ENCODE peak calls at places on chromosome 19, in seven cellular contexts. P, O, E, Z, J, G and K are unnamed samples.
A peak's percentile ranks its signal among the peaks of the same experiment; 100 is the strongest.

GRCh38 chr19:29040951-29041350 is 172.0 kb downstream of the UQCRFS1 start:
- DNase-seq in Z (no peak), J (no peak), O (no peak), E (no peak), G (no peak), P (no peak), K (no peak)

GRCh38 chr19:47778089-47778953 is at the start of gene SELENOW:
- DNase-seq in P (no peak), O (peak; percentile 82), E (peak; percentile 64), J (peak; percentile 75), G (peak; percentile 80), Z (no peak), K (peak; percentile 93)

GRCh38 chr19:277581-278165 is 13.5 kb downstream of the PLPP2 start:
- DNase-seq in E (no peak), J (peak; percentile 50), P (no peak), G (no peak), Z (no peak), O (no peak), K (peak; percentile 28)

GRCh38 chr19:47539747-47540311 is 25.0 kb upstream of the NAPA start:
- DNase-seq in Z (no peak), E (no peak), G (no peak), J (no peak), P (no peak), O (no peak), K (no peak)

GRCh38 chr19:14472202-14472961 is 2.8 kb downstream of the PTGER1 start:
- DNase-seq in E (no peak), O (peak; percentile 68), P (no peak), G (peak; percentile 75), Z (no peak), J (peak; percentile 78), K (peak; percentile 95)

GRCh38 chr19:43470288-43470687 is 4.9 kb upstream of the LYPD3 start:
- DNase-seq in O (no peak), G (no peak), E (no peak), P (no peak), J (peak; percentile 70), Z (no peak), K (no peak)

GRCh38 chr19:30811397-30812098 is 439.4 kb downstream of the ZNF536 start:
- DNase-seq in Z (no peak), P (no peak), E (no peak), O (no peak), J (no peak), G (no peak), K (no peak)

GRCh38 chr19:4730740-4731171 is 7.1 kb upstream of the DPP9 start:
- DNase-seq in E (no peak), O (no peak), J (peak; percentile 31), Z (no peak), P (no peak), G (no peak), K (no peak)

GRCh38 chr19:6952956-6953355 is 65.6 kb downstream of the ADGRE1 start:
- DNase-seq in E (no peak), P (no peak), O (no peak), Z (no peak), G (no peak), J (no peak), K (no peak)

GRCh38 chr19:38656171-38656981 is 8.9 kb downstream of the ACTN4 start:
- DNase-seq in E (no peak), Z (no peak), G (no peak), O (no peak), J (peak; percentile 79), P (no peak), K (no peak)

GRCh38 chr19:42850981-42851717 is 28.4 kb downstream of the PSG1 start:
- DNase-seq in Z (peak; percentile 78), P (no peak), O (peak; percentile 25), G (no peak), J (peak; percentile 98), E (peak; percentile 96), K (peak; percentile 82)

DNA sequence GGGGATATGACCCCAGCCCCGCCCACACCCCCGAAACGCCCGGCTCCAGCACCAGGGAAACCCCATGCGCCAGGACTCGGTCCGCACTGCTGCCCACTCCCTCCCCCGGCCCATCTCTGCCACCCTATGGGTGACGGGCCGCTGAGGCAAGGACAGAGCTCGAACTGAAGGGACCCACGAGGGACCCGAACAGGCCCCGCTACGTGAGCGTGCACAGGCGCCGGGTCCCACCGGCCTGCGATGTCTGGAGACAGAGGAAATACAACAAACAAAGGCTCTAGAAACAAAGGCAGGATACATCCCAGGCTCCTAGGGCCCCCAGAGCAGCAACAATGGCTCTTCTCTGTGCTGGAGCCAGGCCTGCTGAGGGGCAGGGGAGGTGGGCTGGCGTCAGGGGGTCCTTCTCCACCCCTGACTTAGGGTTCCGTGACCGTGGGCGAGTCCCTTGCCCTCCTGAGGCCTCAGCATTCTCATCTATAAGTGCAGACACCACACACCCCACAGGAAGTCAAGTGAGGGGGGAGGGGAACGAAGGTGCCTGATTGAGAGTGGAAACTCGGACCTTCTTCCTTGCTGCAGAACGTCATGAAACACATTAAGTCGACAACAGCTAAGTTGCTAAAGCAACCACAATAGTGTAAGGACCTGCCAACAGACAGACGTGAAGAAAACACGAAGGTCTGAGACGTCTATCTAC is 3.1 kb downstream of the ABHD17A start:
- DNase-seq in G (no peak), P (no peak), Z (no peak), O (no peak), E (no peak), J (no peak), K (no peak)
- H3K27ac ChIP-seq in G (no peak overlapping the region), P (peak overlapping the region; percentile 96), Z (peak overlapping the region; percentile 39), O (peak overlapping the region; percentile 90), E (no peak overlapping the region), J (no peak overlapping the region), K (no peak overlapping the region)

GRCh38 chr19:1630012-1630411 is 22.4 kb downstream of the TCF3 start:
- DNase-seq in P (no peak), G (no peak), E (no peak), O (no peak), J (no peak), Z (no peak), K (no peak)
- H3K27ac ChIP-seq in P (no peak overlapping the region), G (no peak overlapping the region), E (no peak overlapping the region), O (no peak overlapping the region), J (no peak overlapping the region), Z (no peak overlapping the region), K (no peak overlapping the region)

GRCh38 chr19:54608792-54609191 is 15.4 kb downstream of the LILRA1 start:
- DNase-seq in J (no peak), Z (no peak), P (no peak), E (no peak), G (no peak), O (no peak), K (no peak)
- H3K27ac ChIP-seq in J (no peak overlapping the region), Z (no peak overlapping the region), P (no peak overlapping the region), E (no peak overlapping the region), G (no peak overlapping the region), O (no peak overlapping the region), K (no peak overlapping the region)

GRCh38 chr19:33798701-33799111 is 2.0 kb downstream of the KCTD15 start:
- DNase-seq in E (no peak), O (no peak), P (no peak), Z (no peak), G (peak; percentile 30), J (no peak), K (no peak)

GRCh38 chr19:33801411-33801810 is 4.7 kb downstream of the KCTD15 start:
- DNase-seq in G (no peak), O (no peak), P (no peak), E (no peak), J (no peak), Z (no peak), K (no peak)

GRCh38 chr19:33799507-33799906 is 2.8 kb downstream of the KCTD15 start:
- DNase-seq in J (no peak), O (no peak), Z (no peak), P (no peak), G (no peak), E (no peak), K (no peak)

GRCh38 chr19:33802001-33802400 is 5.3 kb downstream of the KCTD15 start:
- DNase-seq in G (no peak), Z (no peak), E (no peak), J (no peak), O (no peak), P (no peak), K (no peak)

GRCh38 chr19:33800012-33800680 is 3.5 kb downstream of the KCTD15 start:
- DNase-seq in J (no peak), P (no peak), G (no peak), E (no peak), O (no peak), Z (no peak), K (no peak)
- H3K27ac ChIP-seq in J (no peak overlapping the region), P (peak overlapping the region; percentile 98), G (peak overlapping the region; percentile 99), E (no peak overlapping the region), O (no peak overlapping the region), Z (no peak overlapping the region), K (no peak overlapping the region)

GRCh38 chr19:13011653-13012389 is 16.5 kb downstream of the NFIX start:
- DNase-seq in E (no peak), P (no peak), G (peak; percentile 52), O (no peak), J (peak; percentile 38), Z (no peak), K (no peak)

GRCh38 chr19:13012390-13012689 is 17.1 kb downstream of the NFIX start:
- DNase-seq in P (no peak), Z (no peak), E (no peak), J (no peak), G (no peak), O (no peak), K (no peak)

GRCh38 chr19:13012690-13013608 is 17.7 kb downstream of the NFIX start:
- DNase-seq in P (no peak), E (no peak), J (peak; percentile 92), Z (no peak), G (peak; percentile 88), O (peak; percentile 63), K (peak; percentile 74)

GRCh38 chr19:13010038-13010991 is 15.0 kb downstream of the NFIX start:
- DNase-seq in J (peak; percentile 4), Z (no peak), O (peak; percentile 68), E (no peak), P (no peak), G (peak; percentile 65), K (peak; percentile 90)

DNA sequence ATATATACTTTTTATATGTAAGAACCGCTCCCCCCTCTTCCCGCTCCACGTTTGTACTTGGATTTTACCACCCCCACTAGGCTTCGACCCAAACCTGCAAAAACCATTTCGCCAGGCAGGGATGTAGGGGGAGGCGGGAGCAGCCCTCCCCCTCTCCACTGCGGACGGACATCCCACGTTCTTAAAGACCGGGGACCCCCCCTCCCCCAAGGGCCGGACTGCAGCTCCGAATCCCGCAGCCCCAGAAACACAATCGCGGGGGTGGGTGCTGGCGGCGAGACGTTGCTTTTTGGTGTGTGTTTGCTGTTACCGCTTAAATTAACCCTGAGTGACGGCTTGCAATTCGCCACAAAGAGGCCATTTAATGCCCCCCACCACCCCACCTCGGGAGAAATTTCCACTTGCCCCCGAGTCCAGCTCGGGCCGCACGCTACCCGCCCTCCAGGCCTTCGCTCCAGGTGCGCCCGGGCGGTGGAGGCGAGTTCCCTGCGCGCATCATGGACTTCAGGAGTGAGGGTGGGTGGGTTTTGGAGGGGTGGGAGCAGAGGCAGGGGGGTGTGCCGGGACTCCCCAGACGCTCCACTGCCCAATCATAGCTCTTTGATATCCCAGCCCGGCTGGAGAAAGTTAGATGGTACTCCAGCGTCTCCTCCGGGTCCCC is 15.8 kb downstream of the NFIX start:
- DNase-seq in O (no peak), G (no peak), E (no peak), Z (no peak), J (peak; percentile 8), P (no peak), K (no peak)
- H3K27ac ChIP-seq in O (peak overlapping the region; percentile 94), G (peak overlapping the region; percentile 58), E (no peak overlapping the region), Z (peak overlapping the region; percentile 99), J (no peak overlapping the region), P (peak overlapping the region; percentile 91), K (no peak overlapping the region)